ENCODE peak calls at places on chromosomes 6 and 20, in eight cellular contexts. C is left ventricle myocardium superior; J is HEK293T; G is RPMI8226; S is CD8-positive, alpha-beta T cell; W is left colon; L is astrocyte of the spinal cord; R is GM04504. V is an unnamed sample.

GRCh38 chr6:89299451-89299850 is 15.6 kb downstream of the GABRR2 start:
- DNase-seq in S (no peak), C (no peak), L (no peak), G (no peak), R (no peak), W (no peak), J (peak; percentile 36), V (no peak)

GRCh38 chr20:21096321-21097043 is 9.7 kb downstream of the LINC00237 start:
- DNase-seq in C (no peak), J (peak; percentile 62), G (peak; percentile 51), W (no peak), L (no peak), S (no peak), R (no peak), V (no peak)

GRCh38 chr20:12358006-12358654 is 440.4 kb downstream of the BTBD3 start:
- DNase-seq in J (peak; percentile 6), L (no peak), G (peak; percentile 11), R (no peak), W (no peak), S (no peak), C (no peak), V (peak; percentile 18)

GRCh38 chr6:154432533-154433476 is 76.2 kb upstream of the IPCEF1 start:
- DNase-seq in C (no peak), L (no peak), R (no peak), J (no peak), S (no peak), G (no peak), W (no peak), V (no peak)

GRCh38 chr6:149545258-149545753 is 537 bp downstream of the PPIL4 start:
- DNase-seq in G (peak; percentile 49), J (peak; percentile 43), R (no peak), C (peak; percentile 40), L (peak; percentile 79), W (peak; percentile 49), S (peak; percentile 80), V (peak; percentile 77)

GRCh38 chr6:33439956-33440648 is 14.3 kb upstream of the ZBTB9 start:
- DNase-seq in L (no peak), W (no peak), S (no peak), G (no peak), R (no peak), J (no peak), C (no peak), V (no peak)

GRCh38 chr6:8642854-8643253 is 207.5 kb upstream of the SLC35B3 start:
- DNase-seq in G (no peak), W (no peak), J (no peak), L (no peak), S (no peak), C (no peak), R (no peak), V (no peak)

GRCh38 chr20:23203310-23203709 is 117.2 kb upstream of the CD93 start:
- DNase-seq in S (no peak), J (no peak), L (no peak), C (no peak), G (no peak), R (no peak), W (no peak), V (no peak)

GRCh38 chr20:53842301-53843099 is 227.9 kb downstream of the BCAS1 start:
- DNase-seq in R (no peak), L (no peak), W (no peak), C (no peak), S (peak; percentile 57), J (no peak), G (peak; percentile 55), V (no peak)

GRCh38 chr20:62984666-62985065 is 22.1 kb downstream of the BHLHE23 start:
- DNase-seq in C (no peak), G (no peak), R (no peak), J (no peak), W (no peak), L (no peak), S (no peak), V (no peak)

GRCh38 chr6:8588176-8588575 is 152.8 kb upstream of the SLC35B3 start:
- DNase-seq in S (no peak), G (no peak), R (no peak), C (no peak), L (no peak), J (no peak), W (no peak), V (no peak)

GRCh38 chr20:33437141-33437911 is 6.2 kb downstream of the SNTA1 start:
- DNase-seq in R (no peak), C (peak; percentile 79), G (peak; percentile 36), J (no peak), L (peak; percentile 59), S (no peak), W (no peak), V (peak; percentile 26)

GRCh38 chr6:16319813-16320532 is 81.6 kb downstream of the GMPR start:
- DNase-seq in W (no peak), L (peak; percentile 96), J (peak; percentile 22), G (peak; percentile 86), R (peak; percentile 87), C (peak; percentile 74), S (peak; percentile 85), V (peak; percentile 72)

GRCh38 chr20:45611054-45611453 is 18.5 kb upstream of the WFDC10A start:
- DNase-seq in W (no peak), S (no peak), J (no peak), L (peak; percentile 54), R (peak; percentile 77), G (no peak), C (no peak), V (no peak)

GRCh38 chr6:128432394-128432793 is 88.0 kb downstream of the PTPRK start:
- DNase-seq in J (no peak), C (no peak), R (peak; percentile 7), G (no peak), L (peak; percentile 59), S (no peak), W (no peak), V (no peak)

GRCh38 chr6:27188206-27188884 is 59.2 kb upstream of the PRSS16 start:
- DNase-seq in W (peak; percentile 52), J (peak; percentile 68), L (peak; percentile 81), R (peak; percentile 51), C (peak; percentile 58), G (peak; percentile 55), S (no peak), V (peak; percentile 80)

GRCh38 chr20:3911956-3912355 is 22.8 kb downstream of the PANK2 start:
- DNase-seq in J (no peak), G (peak; percentile 51), W (peak; percentile 71), L (no peak), C (no peak), R (no peak), S (no peak), V (no peak)

GRCh38 chr6:116268589-116269293 is 11.0 kb downstream of the TSPYL1 start:
- DNase-seq in R (peak; percentile 46), S (no peak), G (peak; percentile 64), C (no peak), W (no peak), L (peak; percentile 84), J (peak; percentile 65), V (peak; percentile 78)

GRCh38 chr6:44629636-44630035 is 242.1 kb downstream of the CDC5L start:
- DNase-seq in C (no peak), W (no peak), J (no peak), L (no peak), G (no peak), S (no peak), R (no peak), V (no peak)

GRCh38 chr20:25741088-25741487 is 44.4 kb upstream of the ZNF337 start:
- DNase-seq in J (no peak), S (no peak), W (no peak), R (no peak), G (no peak), L (no peak), C (no peak), V (no peak)

GRCh38 chr6:98845201-98846020 is 11.0 kb downstream of the POU3F2 start:
- DNase-seq in W (no peak), C (peak; percentile 76), L (peak; percentile 89), G (peak; percentile 61), J (peak; percentile 82), R (peak; percentile 65), S (peak; percentile 56), V (peak; percentile 90)

GRCh38 chr6:132764370-132764769 is 6.7 kb upstream of the VNN2 start:
- DNase-seq in W (no peak), S (no peak), L (peak; percentile 80), R (peak; percentile 66), G (no peak), C (peak; percentile 51), J (no peak), V (peak; percentile 61)

GRCh38 chr6:160733045-160733646 is 31.1 kb downstream of the PLG start:
- DNase-seq in J (peak; percentile 63), C (no peak), R (peak; percentile 19), S (no peak), W (no peak), G (peak; percentile 61), L (peak; percentile 43), V (peak; percentile 80)

GRCh38 chr6:52877168-52877567 is 32.3 kb downstream of the GSTA3 start:
- DNase-seq in C (no peak), J (no peak), G (peak; percentile 62), W (no peak), L (peak; percentile 92), S (no peak), R (peak; percentile 69), V (peak; percentile 34)

GRCh38 chr6:75081920-75082319 is 123.9 kb downstream of the COL12A1 start:
- DNase-seq in S (no peak), J (no peak), W (no peak), R (no peak), L (peak; percentile 31), G (no peak), C (no peak), V (no peak)

V was measured in hepatocyte.